ENCODE peak calls at places on chromosome 16, in four cellular contexts. Z is A673, H is Peyer's patch, S is activated T-cell treated with anti-CD3 and anti-CD28 coated beads for 48 hours. M is an unnamed sample.

GRCh38 chr16:14496786-14497185 is 133.3 kb downstream of the PARN start:
- DNase-seq in Z (no peak), S (no peak), H (no peak), M (no peak)

GRCh38 chr16:88535181-88535856 is 34.9 kb upstream of the ZC3H18 start:
- DNase-seq in Z (no peak), H (no peak), S (no peak), M (no peak)

GRCh38 chr16:73002836-73003235 is 45.1 kb downstream of the ZFHX3 start:
- DNase-seq in H (no peak), S (no peak), Z (no peak), M (no peak)

GRCh38 chr16:11107781-11108465 is 148.1 kb downstream of the SOCS1 start:
- DNase-seq in Z (no peak), S (no peak), H (no peak), M (no peak)

GRCh38 chr16:66320774-66321173 is 45.7 kb upstream of the CDH5 start:
- DNase-seq in Z (no peak), H (no peak), S (no peak), M (no peak)

GRCh38 chr16:57807252-57807967 is 5.1 kb upstream of the KIFC3 start:
- DNase-seq in H (no peak), S (no peak), Z (peak), M (no peak)

GRCh38 chr16:10080031-10080772 is 102.0 kb downstream of the GRIN2A start:
- DNase-seq in S (no peak), Z (peak), H (no peak), M (peak)

GRCh38 chr16:3017806-3018506 is at the start of gene CLDN6:
- DNase-seq in H (no peak), Z (peak), S (no peak), M (no peak)

GRCh38 chr16:53882310-53882709 is 178.4 kb downstream of the FTO start:
- DNase-seq in Z (no peak), H (no peak), S (no peak), M (no peak)

GRCh38 chr16:86653289-86654006 is 75.1 kb downstream of the FOXL1 start:
- DNase-seq in H (no peak), Z (no peak), S (no peak), M (no peak)

GRCh38 chr16:51577621-51578303 is 426.7 kb upstream of the SALL1 start:
- DNase-seq in Z (peak), H (no peak), S (no peak), M (no peak)

GRCh38 chr16:76278086-76278485 is 885 bp downstream of the CNTNAP4 start:
- DNase-seq in Z (no peak), S (no peak), H (no peak), M (no peak)

GRCh38 chr16:75481475-75481874 is 13.8 kb downstream of the CHST6 start:
- DNase-seq in H (no peak), Z (no peak), S (no peak), M (no peak)

GRCh38 chr16:1580956-1581355 is 30.9 kb downstream of the IFT140 start:
- DNase-seq in Z (no peak), H (no peak), S (no peak), M (no peak)

GRCh38 chr16:73768786-73769203 is 527.8 kb upstream of the PSMD7 start:
- DNase-seq in S (no peak), H (no peak), Z (no peak), M (no peak)

GRCh38 chr16:78199325-78200022 is 100.0 kb downstream of the WWOX start:
- DNase-seq in Z (no peak), S (no peak), H (no peak), M (no peak)

GRCh38 chr16:26731729-26732128 is 335.0 kb upstream of the C16orf82 start:
- DNase-seq in Z (no peak), H (no peak), S (no peak), M (no peak)

GRCh38 chr16:56352351-56353053 is 72.8 kb downstream of the AMFR start:
- DNase-seq in S (no peak), Z (no peak), H (no peak), M (no peak)

GRCh38 chr16:56005958-56006357 is 130.8 kb upstream of the CES5A start:
- DNase-seq in Z (no peak), H (no peak), S (no peak), M (no peak)

GRCh38 chr16:177981-178676 is 1.6 kb downstream of the HBA1 start:
- DNase-seq in S (no peak), H (no peak), Z (no peak), M (no peak)

GRCh38 chr16:88331989-88332920 is 50.5 kb upstream of the ZNF469 start:
- DNase-seq in Z (peak), S (no peak), H (no peak), M (no peak)

GRCh38 chr16:49858200-49859129 is 2.6 kb upstream of the ZNF423 start:
- DNase-seq in S (peak), H (no peak), Z (peak), M (no peak)

GRCh38 chr16:89562027-89562599 is 1.6 kb downstream of the RPL13 start:
- DNase-seq in Z (peak), S (no peak), H (no peak), M (no peak)